ENCODE peak calls at places on chromosomes 16 and 17, in nine cellular contexts. I, D, U, A, Q, P, N, Z and L are unnamed samples.

GRCh38 chr17:65122836-65123756 is 14.1 kb upstream of the RGS9 start:
- DNase-seq in I (peak), D (peak), U (peak), A (peak), Q (peak), P (peak), N (peak), Z (peak), L (peak)

GRCh38 chr17:36152639-36153120 is 23.8 kb downstream of the TBC1D3B start:
- DNase-seq in I (no peak), D (no peak), U (no peak), A (no peak), Q (no peak), P (no peak), N (no peak), Z (no peak), L (no peak)

GRCh38 chr16:78961464-78961863 is 639.1 kb downstream of the MAF start:
- DNase-seq in I (no peak), D (no peak), U (no peak), A (no peak), Q (no peak), P (no peak), N (no peak), Z (no peak), L (no peak)

GRCh38 chr17:49975531-49975930 is 6.5 kb downstream of the DLX4 start:
- DNase-seq in I (no peak), D (no peak), U (no peak), A (no peak), Q (no peak), P (no peak), N (no peak), Z (no peak), L (no peak)

GRCh38 chr16:376817-377418 is 4.9 kb downstream of the PGAP6 start:
- DNase-seq in I (no peak), D (no peak), U (no peak), A (peak), Q (no peak), P (no peak), N (no peak), Z (no peak), L (no peak)

GRCh38 chr17:76581515-76581914 is 4.1 kb downstream of the ST6GALNAC2 start:
- DNase-seq in I (no peak), D (no peak), U (no peak), A (no peak), Q (no peak), P (no peak), N (no peak), Z (no peak), L (no peak)

GRCh38 chr17:8846768-8847211 is 20.7 kb downstream of the PIK3R6 start:
- DNase-seq in I (peak), D (no peak), U (no peak), A (no peak), Q (no peak), P (no peak), N (no peak), Z (no peak), L (no peak)

GRCh38 chr17:1495265-1495664 is 2.8 kb upstream of the MYO1C start:
- DNase-seq in I (no peak), D (no peak), U (no peak), A (peak), Q (no peak), P (no peak), N (no peak), Z (no peak), L (no peak)

GRCh38 chr16:57367111-57367752 is 5.1 kb upstream of the CX3CL1 start:
- DNase-seq in I (no peak), D (peak), U (no peak), A (no peak), Q (no peak), P (no peak), N (no peak), Z (no peak), L (no peak)

GRCh38 chr17:80512233-80512632 is 32.4 kb upstream of the RPTOR start:
- DNase-seq in I (no peak), D (no peak), U (no peak), A (no peak), Q (no peak), P (no peak), N (no peak), Z (no peak), L (no peak)

GRCh38 chr16:57150682-57151330 is 35.0 kb downstream of the PSME3IP1 start:
- DNase-seq in I (no peak), D (no peak), U (no peak), A (no peak), Q (no peak), P (no peak), N (no peak), Z (no peak), L (no peak)

GRCh38 chr17:19897108-19897854 is 29.5 kb upstream of the ULK2 start:
- DNase-seq in I (no peak), D (peak), U (no peak), A (peak), Q (no peak), P (no peak), N (no peak), Z (no peak), L (no peak)

GRCh38 chr17:9291912-9292562 is 270.7 kb downstream of the NTN1 start:
- DNase-seq in I (peak), D (no peak), U (peak), A (peak), Q (no peak), P (peak), N (no peak), Z (no peak), L (peak)

GRCh38 chr17:58710948-58711552 is 18.6 kb downstream of the RAD51C start:
- DNase-seq in I (peak), D (peak), U (peak), A (no peak), Q (no peak), P (no peak), N (no peak), Z (no peak), L (peak)

GRCh38 chr16:86809458-86809955 is 231.2 kb downstream of the FOXL1 start:
- DNase-seq in I (no peak), D (no peak), U (no peak), A (no peak), Q (no peak), P (no peak), N (no peak), Z (no peak), L (no peak)

GRCh38 chr16:1745900-1746692 is 25.2 kb downstream of the NME3 start:
- DNase-seq in I (no peak), D (no peak), U (no peak), A (no peak), Q (no peak), P (no peak), N (peak), Z (no peak), L (no peak)

GRCh38 chr16:280552-280951 is at the start of gene ARHGDIG:
- DNase-seq in I (no peak), D (no peak), U (no peak), A (no peak), Q (no peak), P (no peak), N (no peak), Z (no peak), L (peak)

GRCh38 chr17:3659541-3660111 is 8.8 kb downstream of the TAX1BP3 start:
- DNase-seq in I (no peak), D (no peak), U (no peak), A (peak), Q (no peak), P (no peak), N (peak), Z (no peak), L (no peak)

GRCh38 chr17:49887086-49887743 is 39.3 kb upstream of the TAC4 start:
- DNase-seq in I (peak), D (no peak), U (no peak), A (no peak), Q (no peak), P (no peak), N (no peak), Z (no peak), L (no peak)

GRCh38 chr16:3797904-3798811 is 80.8 kb upstream of the TRAP1 start:
- DNase-seq in I (no peak), D (no peak), U (no peak), A (no peak), Q (no peak), P (no peak), N (peak), Z (no peak), L (no peak)

GRCh38 chr16:66651474-66651765 is 45.1 kb downstream of the CMTM4 start:
- DNase-seq in I (no peak), D (no peak), U (no peak), A (no peak), Q (no peak), P (no peak), N (no peak), Z (no peak), L (no peak)

GRCh38 chr16:16007743-16008111 is 58.3 kb downstream of the ABCC1 start:
- DNase-seq in I (no peak), D (no peak), U (no peak), A (no peak), Q (no peak), P (no peak), N (no peak), Z (no peak), L (no peak)